ENCODE peak calls at places on chromosome 14, in eight cellular contexts. B is effector memory CD8-positive, alpha-beta T cell; E is AG09319; Z is CD8-positive, alpha-beta T cell; U is dorsolateral prefrontal cortex; T is T-cell; G is activated T-cell treated with anti-CD3 and anti-CD28 coated beads, Interleukin-2, amount 50 U/mL, for 4 hours; H is IMR-90. A is an unnamed sample.

GRCh38 chr14:59600211-59600945 is 23.8 kb upstream of the CCDC175 start:
- DNase-seq in T (no peak), E (no peak), H (peak), U (no peak), G (no peak), B (no peak), Z (no peak), A (no peak)

GRCh38 chr14:26394114-26394855 is 203.5 kb downstream of the NOVA1 start:
- DNase-seq in U (no peak), G (no peak), H (peak), Z (no peak), B (no peak), E (peak), T (no peak), A (no peak)

GRCh38 chr14:91254456-91254855 is 10.0 kb upstream of the GPR68 start:
- DNase-seq in U (no peak), G (no peak), H (no peak), B (no peak), Z (no peak), T (no peak), E (no peak), A (no peak)

GRCh38 chr14:78154827-78155226 is 15.3 kb upstream of the NRXN3 start:
- DNase-seq in Z (no peak), B (no peak), E (no peak), U (no peak), T (no peak), H (no peak), G (no peak), A (no peak)

GRCh38 chr14:83071888-83072501 is 1538.3 kb upstream of the SEL1L start:
- DNase-seq in G (no peak), Z (no peak), U (no peak), B (no peak), T (no peak), H (peak), E (no peak), A (no peak)

GRCh38 chr14:94100847-94101246 is 9.7 kb upstream of the IFI27 start:
- DNase-seq in T (no peak), Z (no peak), H (peak), U (no peak), B (no peak), E (no peak), G (no peak), A (no peak)

GRCh38 chr14:25136811-25137210 is 86.9 kb upstream of the STXBP6 start:
- DNase-seq in U (no peak), Z (no peak), H (no peak), G (no peak), E (no peak), B (no peak), T (no peak), A (no peak)

GRCh38 chr14:92453691-92454090 is 59.9 kb upstream of the RIN3 start:
- DNase-seq in Z (no peak), H (no peak), T (no peak), B (no peak), G (no peak), E (no peak), U (no peak), A (no peak)

A was measured in CD14-positive monocyte.